ENCODE peak calls at places on chromosome 15, in nine cellular contexts. G is kidney epithelial cell; P is dorsolateral prefrontal cortex; Q is neuronal stem cell; Z is right cardiac atrium; J is lower lobe of right lung; W is astrocyte; K is mesendoderm; V is CD4-positive, CD25-positive, alpha-beta regulatory T cell. C is an unnamed sample.
A peak's percentile ranks its signal among the peaks of the same experiment; 100 is the strongest.

GRCh38 chr15:74402873-74403589 is 30.7 kb downstream of the SEMA7A start:
- DNase-seq in P (no peak), W (no peak), Z (no peak), J (peak; percentile 62), V (no peak), K (no peak), Q (no peak), G (no peak), C (peak; percentile 88)

GRCh38 chr15:91855684-91856553 is 2.4 kb downstream of the SLCO3A1 start:
- DNase-seq in W (no peak), V (no peak), P (peak; percentile 34), K (peak; percentile 90), J (peak; percentile 61), G (no peak), Q (peak; percentile 9), Z (no peak), C (peak; percentile 14)

GRCh38 chr15:75577401-75578205 is 1.5 kb downstream of the PTPN9 start:
- DNase-seq in W (no peak), J (no peak), K (no peak), V (no peak), Z (no peak), Q (peak; percentile 5), P (no peak), G (no peak), C (peak; percentile 20)

GRCh38 chr15:65791335-65792129 is 561 bp downstream of the DENND4A start:
- DNase-seq in G (no peak), Z (peak; percentile 63), K (peak; percentile 75), V (peak; percentile 49), W (peak; percentile 35), P (peak; percentile 62), Q (peak; percentile 63), J (peak; percentile 75), C (no peak)

GRCh38 chr15:73946046-73946678 is 19.9 kb downstream of the LOXL1 start:
- DNase-seq in G (no peak), Z (no peak), Q (no peak), W (no peak), V (no peak), K (no peak), P (no peak), J (peak; percentile 39), C (no peak)

GRCh38 chr15:60583946-60584345 is 105.0 kb upstream of the ICE2 start:
- DNase-seq in Q (no peak), P (no peak), V (no peak), W (no peak), Z (no peak), J (no peak), K (peak; percentile 77), G (no peak), C (no peak)

GRCh38 chr15:101409621-101410020 is 79.9 kb downstream of the PCSK6 start:
- DNase-seq in Q (no peak), W (no peak), Z (no peak), K (no peak), G (no peak), P (no peak), J (no peak), V (no peak), C (no peak)

GRCh38 chr15:61046291-61046690 is 182.8 kb downstream of the RORA start:
- DNase-seq in Z (no peak), P (no peak), J (no peak), Q (no peak), K (no peak), W (no peak), V (no peak), G (no peak), C (no peak)

GRCh38 chr15:82894971-82895520 is 57.5 kb downstream of the HOMER2 start:
- DNase-seq in Q (peak; percentile 38), W (peak; percentile 55), K (peak; percentile 75), Z (no peak), G (no peak), V (no peak), J (no peak), P (peak; percentile 21), C (no peak)

GRCh38 chr15:64561997-64562396 is 101.6 kb downstream of the ZNF609 start:
- DNase-seq in K (no peak), J (no peak), P (no peak), G (no peak), V (no peak), Q (no peak), W (no peak), Z (no peak), C (no peak)

GRCh38 chr15:29601811-29602210 is 220.5 kb downstream of the TJP1 start:
- DNase-seq in W (peak; percentile 13), J (no peak), Q (no peak), V (no peak), G (no peak), Z (no peak), P (no peak), K (no peak), C (no peak)

GRCh38 chr15:70235347-70235746 is 137.6 kb upstream of the TLE3 start:
- DNase-seq in V (no peak), P (no peak), J (no peak), Z (no peak), K (no peak), G (no peak), W (no peak), Q (no peak), C (no peak)

GRCh38 chr15:100152463-100152862 is 189.3 kb downstream of the ADAMTS17 start:
- DNase-seq in V (no peak), Q (no peak), K (no peak), G (no peak), W (no peak), J (no peak), P (no peak), Z (no peak), C (no peak)

GRCh38 chr15:44536298-44536961 is 517 bp upstream of the EIF3J start:
- DNase-seq in W (peak; percentile 76), G (peak; percentile 56), V (no peak), P (peak; percentile 86), K (peak; percentile 97), J (peak; percentile 91), Z (peak; percentile 90), Q (peak; percentile 83), C (peak; percentile 86)

GRCh38 chr15:57334257-57334656 is 42.0 kb upstream of the CGNL1 start:
- DNase-seq in K (peak; percentile 64), P (no peak), V (no peak), Q (no peak), G (no peak), J (no peak), Z (peak; percentile 62), W (peak; percentile 43), C (no peak)

GRCh38 chr15:31272558-31273257 is 53.9 kb upstream of the KLF13 start:
- DNase-seq in Z (no peak), V (no peak), W (no peak), G (no peak), P (no peak), J (no peak), Q (no peak), K (no peak), C (no peak)

GRCh38 chr15:99384992-99385669 is 133.8 kb downstream of the LRRC28 start:
- DNase-seq in W (no peak), J (no peak), Q (no peak), K (peak; percentile 16), G (no peak), V (no peak), Z (no peak), P (no peak), C (no peak)

DNA sequence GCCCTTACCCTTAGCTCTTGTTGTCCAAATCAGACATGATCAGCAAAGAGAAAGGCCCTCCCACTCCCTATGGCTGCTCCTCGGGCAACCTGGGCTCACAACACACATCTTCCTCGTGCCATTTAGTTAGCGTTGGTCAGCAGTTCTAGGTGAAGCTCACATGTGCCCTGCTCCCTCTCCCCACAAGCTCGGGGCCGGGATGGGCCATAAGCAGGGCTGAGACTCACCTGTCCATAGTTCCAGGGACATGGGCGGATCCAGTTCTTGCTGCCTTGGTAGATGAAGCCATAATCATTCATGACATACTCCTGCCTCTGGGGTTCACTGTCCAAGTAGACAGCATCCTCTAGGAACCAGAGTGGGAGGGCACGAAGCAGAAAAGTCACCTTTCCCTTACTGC is 10.4 kb downstream of the TGM5 start:
- DNase-seq in K (no peak), Z (no peak), V (no peak), W (no peak), G (no peak), Q (no peak), P (no peak), J (no peak), C (no peak)
- H3K27me3 ChIP-seq in K (no peaks in the 10 kb centered on the region), Z (no peaks in the 10 kb centered on the region), V (peaks cover 2% of the 10 kb centered on the region), W (peaks cover 9% of the 10 kb centered on the region), G (peaks cover 3% of the 10 kb centered on the region), Q (no peaks in the 10 kb centered on the region), P (no peaks in the 10 kb centered on the region), J (no peaks in the 10 kb centered on the region), C (no peaks in the 10 kb centered on the region)

DNA sequence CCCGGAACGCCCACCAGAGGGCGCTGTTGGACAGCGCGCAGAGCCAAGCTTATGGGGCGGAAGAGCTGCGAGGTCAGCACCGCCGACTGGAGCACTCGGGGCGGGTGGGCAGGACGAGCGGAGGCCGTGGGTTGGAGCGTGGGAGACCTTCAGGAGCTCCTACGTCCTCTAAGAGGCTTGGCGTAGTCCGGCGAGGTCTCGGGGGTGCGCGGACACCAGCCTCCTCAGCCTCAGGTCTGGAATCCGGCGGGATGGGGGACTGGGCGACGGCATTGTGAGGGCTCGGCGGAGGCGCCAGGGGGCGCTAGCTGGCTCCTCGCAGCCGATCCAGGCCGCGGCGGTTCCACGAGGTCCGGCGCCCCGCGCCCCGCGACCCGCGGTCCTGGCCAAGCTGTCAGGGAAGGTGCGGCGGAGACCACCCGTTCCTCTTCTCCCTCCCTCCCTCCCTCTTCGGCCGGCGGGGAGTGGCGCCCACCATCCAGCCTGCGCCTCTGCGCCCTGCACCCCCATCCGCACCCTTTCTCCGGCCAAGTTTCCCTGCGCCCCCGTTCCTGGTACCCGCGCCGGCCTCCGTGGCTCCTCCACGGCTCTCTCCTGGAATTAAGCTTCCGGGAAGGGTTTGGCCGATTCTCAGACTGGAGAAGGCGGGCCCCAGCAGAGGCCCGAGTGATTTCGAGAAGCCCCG is 24.3 kb upstream of the POLG start:
- DNase-seq in J (peak; percentile 85), G (no peak), K (peak; percentile 76), P (peak; percentile 73), V (peak; percentile 70), Q (peak; percentile 78), W (peak; percentile 32), Z (peak; percentile 69), C (peak; percentile 88)
- H3K27me3 ChIP-seq in J (peaks cover 97% of the 10 kb centered on the region), G (peaks cover 81% of the 10 kb centered on the region), K (peaks cover 57% of the 10 kb centered on the region), P (no peaks in the 10 kb centered on the region), V (peaks cover 37% of the 10 kb centered on the region), Q (peaks cover 73% of the 10 kb centered on the region), W (peaks cover 80% of the 10 kb centered on the region), Z (no peaks in the 10 kb centered on the region), C (peaks cover 15% of the 10 kb centered on the region)

DNA sequence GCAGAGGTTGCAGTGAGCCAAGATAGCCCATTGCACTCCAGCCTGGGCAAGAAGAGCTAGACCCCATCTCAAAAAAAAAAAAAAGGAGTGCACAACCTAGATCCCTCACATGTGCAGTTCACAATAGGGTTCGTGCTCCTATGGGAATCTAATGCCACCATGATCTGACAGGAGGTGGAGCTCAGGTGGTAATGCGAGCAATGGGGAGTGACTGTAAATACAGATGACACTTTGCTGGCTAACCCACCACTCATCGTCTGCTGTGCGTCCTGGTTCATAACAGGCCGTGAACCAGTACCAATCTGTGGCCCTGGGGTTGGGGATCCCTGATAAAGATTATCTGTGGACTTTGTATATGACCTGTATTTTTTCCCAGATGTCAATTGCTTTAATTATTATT is 16.7 kb downstream of the USP8 start:
- DNase-seq in Q (no peak), G (no peak), V (no peak), P (no peak), K (no peak), W (no peak), J (no peak), Z (no peak), C (no peak)
- H3K27me3 ChIP-seq in Q (no peaks in the 10 kb centered on the region), G (no peaks in the 10 kb centered on the region), V (no peaks in the 10 kb centered on the region), P (no peaks in the 10 kb centered on the region), K (no peaks in the 10 kb centered on the region), W (no peaks in the 10 kb centered on the region), J (no peaks in the 10 kb centered on the region), Z (no peaks in the 10 kb centered on the region), C (no peaks in the 10 kb centered on the region)

GRCh38 chr15:28103402-28103801 is 4.3 kb upstream of the OCA2 start:
- DNase-seq in G (no peak), Z (no peak), P (peak; percentile 5), Q (no peak), K (no peak), J (no peak), W (no peak), V (no peak), C (no peak)
- H3K27me3 ChIP-seq in G (peaks cover 44% of the 10 kb centered on the region), Z (no peaks in the 10 kb centered on the region), P (no peaks in the 10 kb centered on the region), Q (peaks cover 45% of the 10 kb centered on the region), K (peaks cover 2% of the 10 kb centered on the region), J (peaks cover 27% of the 10 kb centered on the region), W (peaks cover 12% of the 10 kb centered on the region), V (peaks cover 18% of the 10 kb centered on the region), C (no peaks in the 10 kb centered on the region)

C was measured in GM06990.